ENCODE peak calls at places on chromosomes 6 and 20, in seven cellular contexts. Y is A549, R is HCT116, J is breast epithelium, D is endothelial cell of umbilical vein, K is heart left ventricle, V is adrenal gland. U is an unnamed sample. For H3K4me1, the result is how much of the 10 kb centered on the place peaks cover.

GRCh38 chr6:46925563-46926253 is 4.0 kb upstream of the ADGRF5 start:
- DNase-seq in Y (peak), R (no peak), J (no peak), D (peak), K (no peak), V (peak), U (no peak)

GRCh38 chr6:84263557-84263956 is 36.1 kb upstream of the CEP162 start:
- DNase-seq in Y (no peak), R (no peak), J (no peak), D (no peak), K (no peak), V (no peak), U (no peak)

GRCh38 chr6:168428052-168428829 is 12.7 kb upstream of the SMOC2 start:
- DNase-seq in Y (no peak), R (no peak), J (no peak), D (no peak), K (no peak), V (no peak), U (no peak)

GRCh38 chr20:51752343-51752951 is 15.7 kb downstream of the ATP9A start:
- DNase-seq in Y (peak), R (no peak), J (no peak), D (peak), K (no peak), V (peak), U (no peak)

GRCh38 chr20:47453167-47453782 is 48.4 kb upstream of the NCOA3 start:
- DNase-seq in Y (peak), R (peak), J (no peak), D (peak), K (no peak), V (no peak), U (no peak)

GRCh38 chr6:50272611-50273010 is 222.9 kb upstream of the DEFB112 start:
- DNase-seq in Y (no peak), R (no peak), J (no peak), D (no peak), K (no peak), V (no peak), U (no peak)

GRCh38 chr6:97186416-97186999 is 96.5 kb downstream of the MMS22L start:
- DNase-seq in Y (peak), R (peak), J (peak), D (peak), K (peak), V (peak), U (no peak)

GRCh38 chr6:15090145-15090579 is 155.7 kb upstream of the JARID2 start:
- DNase-seq in Y (no peak), R (no peak), J (no peak), D (no peak), K (no peak), V (peak), U (no peak)

GRCh38 chr20:32501709-32502108 is 83.4 kb downstream of the NOL4L start:
- DNase-seq in Y (no peak), R (no peak), J (no peak), D (peak), K (no peak), V (no peak), U (no peak)

GRCh38 chr6:77133031-77133430 is 330.3 kb downstream of the HTR1B start:
- DNase-seq in Y (no peak), R (no peak), J (no peak), D (no peak), K (no peak), V (no peak), U (no peak)
- TF ChIP-seq CTCF in Y (no peak), R (no peak), J (no peak), D (no peak), K (no peak), V (no peak), U (no peak)

DNA sequence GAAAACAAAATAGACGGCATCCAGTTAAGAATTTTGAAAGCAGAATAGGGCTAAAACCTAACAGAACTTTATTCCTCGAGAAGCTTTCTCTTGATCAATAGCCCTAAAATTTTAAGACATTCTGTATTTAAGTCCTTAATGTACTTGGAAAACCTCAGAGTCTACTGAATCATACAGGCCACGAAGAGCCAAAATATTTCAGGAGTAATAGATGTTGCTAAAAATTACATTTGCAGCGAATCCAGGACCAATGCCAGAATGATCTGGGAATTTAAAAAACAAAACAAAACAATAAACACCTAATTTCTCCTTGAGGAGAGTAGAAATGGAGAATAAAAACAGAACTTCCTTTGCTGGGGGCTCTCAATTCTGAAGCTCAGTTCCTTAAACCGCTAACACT is 23.3 kb downstream of the ATXN1 start:
- DNase-seq in Y (no peak), R (no peak), J (no peak), D (no peak), K (no peak), V (no peak), U (no peak)
- H3K4me1 ChIP-seq in Y (under half), R (under half), J (under half), D (under half), K (under half), V (under half), U (half or more)

GRCh38 chr6:149482542-149483261 is 2.1 kb downstream of the ZC3H12D start:
- DNase-seq in Y (no peak), R (no peak), J (no peak), D (no peak), K (no peak), V (no peak), U (no peak)
- TF ChIP-seq POLR2A in Y (no peak), R (no peak), J (no peak), D (no peak), K (no peak), V (no peak), U (no peak)

DNA sequence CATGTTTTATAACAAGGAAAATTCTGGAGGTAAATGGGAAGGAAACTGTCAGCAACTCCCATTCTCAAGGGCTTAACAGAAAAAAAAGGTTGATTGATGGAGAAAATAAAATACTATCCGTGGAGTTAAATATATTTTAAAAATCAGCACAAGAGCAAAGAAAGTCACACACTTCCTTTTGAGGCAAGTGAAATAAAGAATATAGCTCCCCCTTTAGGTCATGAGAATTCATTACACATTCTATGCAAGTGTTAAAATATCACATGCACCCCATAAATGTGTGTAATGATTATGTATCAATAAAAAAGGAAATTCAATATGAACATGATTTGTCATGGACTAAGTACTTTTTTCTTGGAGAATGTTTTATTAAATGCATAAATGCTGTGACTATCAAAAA is 349.2 kb downstream of the TPBG start:
- DNase-seq in Y (no peak), R (no peak), J (no peak), D (no peak), K (no peak), V (no peak), U (no peak)
- TF ChIP-seq CTCF in Y (no peak), R (no peak), J (peak), D (peak), K (peak), V (peak), U (no peak)

U was measured in esophagus squamous epithelium.